ENCODE peak calls at places on chromosomes 16 and 17, in five cellular contexts. V is ovary, W is transverse colon, G is sigmoid colon, P is HCT116. H is an unnamed sample.

GRCh38 chr16:8806272-8806983 is 8.8 kb downstream of the PMM2 start:
- DNase-seq in W (no peak), V (no peak), P (no peak), G (no peak), H (no peak)

GRCh38 chr17:81004336-81005015 is 12.8 kb downstream of the CHMP6 start:
- DNase-seq in G (no peak), W (no peak), V (no peak), P (no peak), H (no peak)

GRCh38 chr17:49557204-49558024 is 18.3 kb upstream of the NXPH3 start:
- DNase-seq in G (peak), W (no peak), V (no peak), P (peak), H (no peak)

GRCh38 chr17:39919087-39919683 is 750 bp upstream of the GSDMB start:
- DNase-seq in V (no peak), G (no peak), P (no peak), W (no peak), H (peak)

GRCh38 chr16:75603241-75603640 is 19.8 kb downstream of the ADAT1 start:
- DNase-seq in G (no peak), V (no peak), P (no peak), W (no peak), H (no peak)

GRCh38 chr17:12627177-12627629 is 38.5 kb upstream of the MYOCD start:
- DNase-seq in W (no peak), G (peak), V (peak), P (no peak), H (no peak)

GRCh38 chr16:50548659-50549560 is 714 bp downstream of the NKD1 start:
- DNase-seq in P (no peak), V (peak), W (no peak), G (peak), H (no peak)

GRCh38 chr16:22089910-22090309 is 2.4 kb upstream of the VWA3A start:
- DNase-seq in V (no peak), G (no peak), P (no peak), W (no peak), H (no peak)

GRCh38 chr16:84228321-84228838 is 11.4 kb downstream of the KCNG4 start:
- DNase-seq in P (peak), G (peak), V (peak), W (peak), H (no peak)

GRCh38 chr17:59451706-59452105 is 113.7 kb upstream of the DHX40 start:
- DNase-seq in V (no peak), P (no peak), W (no peak), G (no peak), H (no peak)

GRCh38 chr16:28107232-28107631 is 43.7 kb upstream of the GSG1L start:
- DNase-seq in W (no peak), G (no peak), P (no peak), V (no peak), H (no peak)

GRCh38 chr16:64969221-64969620 is 152.6 kb downstream of the CDH11 start:
- DNase-seq in P (no peak), W (no peak), V (no peak), G (no peak), H (no peak)

GRCh38 chr17:59381716-59382570 is 50.5 kb downstream of the YPEL2 start:
- DNase-seq in G (peak), W (peak), V (no peak), P (no peak), H (no peak)

GRCh38 chr17:68790481-68790880 is 164.7 kb downstream of the ABCA8 start:
- DNase-seq in V (no peak), P (no peak), G (no peak), W (no peak), H (no peak)

GRCh38 chr17:7997186-7997585 is 5.2 kb upstream of the GUCY2D start:
- DNase-seq in W (peak), V (no peak), G (peak), P (peak), H (no peak)

GRCh38 chr17:79812969-79813825 is 16.3 kb upstream of the CBX8 start:
- DNase-seq in P (no peak), V (no peak), W (peak), G (no peak), H (no peak)

GRCh38 chr17:77231076-77231871 is 90.5 kb downstream of the SEC14L1 start:
- DNase-seq in P (no peak), W (no peak), V (no peak), G (no peak), H (no peak)

GRCh38 chr17:64291268-64291851 is 28.3 kb upstream of the TEX2 start:
- DNase-seq in V (no peak), W (no peak), G (no peak), P (no peak), H (no peak)

GRCh38 chr17:54944796-54945195 is 23.7 kb downstream of the COX11 start:
- DNase-seq in W (no peak), V (no peak), P (no peak), G (no peak), H (no peak)

GRCh38 chr16:8712589-8713361 is 38.4 kb downstream of the ABAT start:
- DNase-seq in W (no peak), P (no peak), V (no peak), G (no peak), H (no peak)

GRCh38 chr17:82301916-82302497 is 15.4 kb downstream of the CD7 start:
- DNase-seq in W (peak), G (peak), V (no peak), P (no peak), H (peak)

GRCh38 chr17:61397086-61397842 is 2.4 kb upstream of the TBX2 start:
- DNase-seq in P (no peak), G (no peak), W (no peak), V (no peak), H (peak)

GRCh38 chr17:39999067-39999466 is 16.2 kb upstream of the CSF3 start:
- DNase-seq in V (no peak), G (no peak), W (no peak), P (no peak), H (no peak)

GRCh38 chr17:65109990-65110680 is 27.0 kb upstream of the RGS9 start:
- DNase-seq in V (no peak), W (no peak), G (peak), P (no peak), H (no peak)

GRCh38 chr16:78211951-78212350 is 112.5 kb downstream of the WWOX start:
- DNase-seq in G (no peak), W (no peak), P (peak), V (no peak), H (no peak)

GRCh38 chr16:69926241-69926640 is 24.9 kb upstream of the CLEC18A start:
- DNase-seq in W (no peak), V (peak), G (no peak), P (no peak), H (no peak)

GRCh38 chr16:86595983-86596605 is 17.7 kb downstream of the FOXL1 start:
- DNase-seq in W (no peak), G (no peak), V (no peak), P (no peak), H (no peak)

DNA sequence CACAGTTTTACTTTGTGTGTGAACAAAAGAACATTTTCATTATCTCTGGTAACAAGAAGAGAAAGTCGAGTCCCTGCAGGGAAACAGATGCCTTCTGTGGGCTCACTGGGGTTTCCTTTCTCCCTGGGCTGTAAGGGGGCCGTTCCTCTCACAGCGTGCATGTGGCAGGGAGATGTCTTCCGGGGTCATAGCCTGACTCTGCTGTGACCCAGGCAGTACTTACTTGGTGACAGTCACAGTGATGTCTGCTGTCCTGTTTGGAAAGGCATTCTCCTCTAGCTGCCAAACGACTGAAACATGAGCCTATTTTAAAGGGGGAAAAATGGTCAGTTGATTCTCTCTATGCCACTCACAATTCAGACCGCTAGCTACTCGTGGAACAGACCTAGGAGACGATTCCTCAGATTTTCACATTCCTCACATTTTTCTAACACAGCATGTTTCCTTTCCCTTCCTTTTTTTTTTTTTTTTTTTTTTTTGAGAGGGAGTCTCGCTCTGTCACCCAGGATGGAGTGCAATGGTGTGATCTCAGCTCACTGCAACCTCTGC is 7.3 kb downstream of the HASPIN start:
- DNase-seq in P (no peak), W (no peak), G (no peak), V (no peak), H (no peak)
- TF ChIP-seq POLR2A in P (no peak), W (no peak), G (no peak), V (no peak), H (no peak)

GRCh38 chr17:30928584-30928983 is 6.8 kb downstream of the ADAP2 start:
- DNase-seq in P (no peak), V (no peak), W (no peak), G (peak), H (no peak)

GRCh38 chr17:30930495-30930894 is 8.8 kb downstream of the ADAP2 start:
- DNase-seq in W (no peak), V (no peak), P (no peak), G (no peak), H (no peak)

GRCh38 chr17:30924341-30924740 is 2.6 kb downstream of the ADAP2 start:
- DNase-seq in V (no peak), G (peak), W (no peak), P (no peak), H (no peak)

GRCh38 chr17:30929081-30929633 is 7.4 kb downstream of the ADAP2 start:
- DNase-seq in V (no peak), G (no peak), P (no peak), W (no peak), H (no peak)

DNA sequence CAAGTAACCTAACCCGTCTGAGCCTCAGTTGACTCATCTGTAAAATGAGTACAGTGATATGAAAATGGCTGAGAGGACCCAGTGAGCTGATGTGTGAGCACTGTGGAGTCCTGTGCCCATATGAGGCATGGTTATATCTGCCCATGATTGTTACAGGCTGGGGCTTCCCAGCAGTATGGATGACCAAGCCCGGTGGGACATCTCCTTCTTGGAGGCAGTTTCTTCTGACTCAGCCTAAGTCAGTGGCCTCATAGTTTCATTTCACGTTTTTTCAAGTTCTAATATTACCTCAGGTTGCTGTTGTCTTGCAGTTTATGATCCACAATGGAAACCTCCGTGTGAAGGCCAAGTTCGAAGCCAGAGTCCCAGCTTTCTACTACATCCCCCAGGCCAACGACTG is 4.8 kb downstream of the ADAP2 start:
- DNase-seq in V (no peak), W (no peak), G (peak), P (no peak), H (peak)
- H3K4me3 ChIP-seq in V (no peak), W (no peak), G (no peak), P (no peak), H (no peak)

DNA sequence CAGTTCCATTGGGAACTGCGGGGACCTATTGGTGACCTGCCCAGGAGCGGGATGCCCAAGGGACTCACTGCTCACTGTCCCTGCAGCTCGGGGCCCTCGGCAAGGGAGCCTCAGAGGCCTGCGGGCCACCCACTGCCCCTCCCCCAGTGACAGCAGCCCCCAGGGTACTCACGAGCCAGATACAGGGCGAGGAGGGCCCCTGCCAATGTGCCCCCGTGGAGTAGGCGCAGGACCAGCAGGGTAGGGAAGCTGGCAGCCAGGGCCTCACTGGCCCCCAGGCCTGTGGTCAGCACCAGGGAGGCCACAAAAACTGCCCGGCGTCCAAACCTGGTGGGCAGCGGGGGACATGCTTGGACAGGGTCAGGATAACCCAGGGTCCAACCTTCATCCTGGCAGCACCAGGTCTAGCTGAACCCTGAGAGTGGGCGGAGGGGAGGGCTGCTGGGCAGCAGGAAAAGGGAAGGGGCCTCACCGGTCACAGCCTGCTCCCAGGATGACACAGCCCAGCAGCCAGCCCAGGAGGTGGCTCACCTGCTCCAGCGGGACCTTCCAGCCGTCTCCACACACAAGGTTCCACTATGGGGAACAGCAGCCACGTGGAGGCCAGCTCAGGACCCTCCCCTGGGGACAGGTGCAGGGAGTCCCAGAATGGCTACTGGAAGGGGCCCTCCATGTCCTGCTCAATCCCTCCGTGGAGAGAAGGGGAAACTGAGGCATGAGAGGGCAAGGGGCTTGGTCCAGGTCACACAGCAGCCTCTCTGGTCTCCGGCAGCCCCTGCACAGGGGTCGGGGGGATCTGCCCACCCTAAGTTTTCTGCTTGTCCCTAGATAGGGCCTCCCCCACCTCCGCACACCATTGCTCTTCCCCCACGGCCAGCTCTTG is 855 bp downstream of the SLC22A31 start:
- DNase-seq in V (no peak), W (no peak), G (no peak), P (no peak), H (no peak)
- TF ChIP-seq CTCF in V (no peak), W (no peak), G (no peak), P (no peak), H (no peak)

GRCh38 chr17:47970725-47971511 is at the start of gene CDK5RAP3:
- DNase-seq in V (peak), G (peak), P (peak), W (peak), H (peak)
- TF ChIP-seq POLR2A in V (peak), G (peak), P (peak), W (peak), H (peak)

DNA sequence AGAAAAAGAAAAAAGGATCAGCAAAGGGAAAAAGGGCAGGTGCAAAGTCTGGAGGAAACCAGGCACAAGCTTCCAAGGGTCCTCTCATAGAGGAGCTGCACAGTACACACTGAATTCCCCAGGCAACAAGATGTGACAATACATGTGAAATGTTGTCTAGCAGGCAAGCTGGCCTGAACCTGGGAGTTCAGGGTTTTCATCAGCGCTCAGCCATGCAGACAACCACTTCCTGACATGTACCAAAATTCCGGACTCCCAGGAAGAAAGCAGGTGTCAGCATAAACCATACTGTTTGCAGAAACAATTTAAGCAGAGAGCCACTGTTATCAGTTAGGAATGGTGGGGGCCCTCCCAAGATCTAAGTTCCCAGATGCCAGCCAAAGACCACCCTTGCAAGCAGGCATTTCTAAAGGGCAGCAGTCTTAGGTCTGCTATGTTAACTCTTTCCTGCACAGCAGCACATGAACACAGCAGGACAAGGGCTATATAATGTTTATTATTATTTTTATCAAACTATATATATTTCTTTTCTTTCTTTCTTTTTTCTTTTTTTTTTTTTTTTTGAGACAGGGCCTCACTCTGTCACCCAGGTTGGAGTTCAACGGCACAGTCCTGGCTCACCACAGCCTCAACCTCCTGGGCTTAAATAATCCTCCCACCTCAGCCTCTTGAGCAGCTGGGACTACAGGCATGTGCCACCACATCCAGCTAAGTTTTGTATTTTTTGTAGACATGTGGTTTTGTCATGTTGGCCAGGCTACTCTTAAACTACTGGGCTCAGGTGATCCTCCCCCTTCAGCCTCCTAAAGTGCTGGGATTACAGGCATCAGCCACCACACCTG is 10.1 kb downstream of the TK2 start:
- DNase-seq in P (no peak), V (no peak), W (no peak), G (no peak), H (no peak)
- H3K4me3 ChIP-seq in P (no peak), V (no peak), W (no peak), G (no peak), H (no peak)

DNA sequence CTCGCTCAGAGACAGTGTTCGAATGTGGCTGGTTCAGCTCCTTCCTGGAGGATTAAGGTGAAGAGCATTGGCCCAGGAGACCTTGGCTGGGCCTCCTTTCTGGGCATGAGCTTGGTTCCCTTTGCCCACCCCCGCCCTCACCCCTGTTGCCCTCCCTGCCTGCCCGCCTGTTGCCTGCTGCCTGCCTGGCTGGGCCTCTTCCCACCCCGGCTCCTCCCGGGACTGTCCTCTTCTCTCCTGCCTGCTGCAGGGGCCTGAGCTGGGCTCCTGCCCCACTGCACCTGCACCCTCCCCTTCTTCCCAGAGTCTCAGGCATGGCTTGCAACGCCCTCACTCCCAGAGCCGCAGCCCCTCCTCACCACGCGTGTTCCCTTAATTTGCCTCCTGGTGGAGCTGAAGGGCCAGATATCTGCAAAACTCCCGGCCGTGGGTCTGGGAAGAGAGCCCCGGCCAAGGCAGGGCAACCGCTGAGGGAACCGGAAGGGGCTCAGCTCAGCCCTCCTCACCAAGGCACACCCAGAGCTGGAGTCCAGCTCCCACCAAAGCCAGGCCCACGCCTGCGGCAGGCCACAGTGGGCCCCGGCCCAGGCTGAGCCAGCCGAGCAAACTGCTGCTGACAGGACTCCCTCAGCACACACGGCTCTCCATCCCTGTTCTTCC is 31.2 kb downstream of the MNT start:
- DNase-seq in P (no peak), V (no peak), G (no peak), W (no peak), H (no peak)
- TF ChIP-seq CTCF in P (no peak), V (no peak), G (no peak), W (no peak), H (no peak)

DNA sequence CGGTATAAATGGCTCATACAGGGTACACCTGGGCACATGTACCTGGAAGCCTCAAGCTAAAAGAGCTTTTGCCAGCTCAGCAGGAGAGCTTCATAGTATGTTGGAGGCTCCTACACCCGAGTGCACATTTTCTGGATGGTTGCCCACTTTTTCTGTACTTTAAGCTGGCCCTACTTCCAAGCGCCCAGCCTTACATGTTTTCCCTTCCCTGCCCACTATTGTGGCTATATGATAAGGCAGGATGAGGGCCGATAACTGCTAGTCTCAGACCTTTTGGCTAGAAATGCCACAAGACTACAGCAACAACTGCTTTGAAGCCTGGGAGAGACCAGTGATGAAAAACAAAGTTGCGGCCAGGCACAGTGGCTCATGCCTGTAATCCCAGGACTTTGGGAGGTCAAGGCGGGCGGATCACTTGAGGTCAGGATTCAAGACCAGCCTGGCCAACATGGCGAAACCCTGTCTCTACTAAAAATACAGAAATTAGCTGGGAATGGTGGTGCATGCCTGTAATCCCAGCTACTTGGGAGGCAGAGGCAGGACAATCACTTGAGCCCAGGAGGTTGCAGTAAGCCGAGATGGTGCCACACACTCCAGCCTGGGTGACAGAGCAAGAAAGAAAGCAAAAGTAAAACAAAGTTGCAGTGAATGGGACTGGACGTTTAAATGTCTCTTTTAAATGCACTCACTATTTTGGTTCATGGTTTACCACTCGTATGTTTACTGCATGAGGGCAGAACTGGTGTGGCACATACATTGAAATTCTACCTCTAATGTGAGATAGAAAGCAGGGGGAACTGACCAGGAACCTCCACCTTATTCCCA is 14.2 kb upstream of the MARCHF10 start:
- DNase-seq in W (no peak), V (no peak), G (no peak), P (no peak), H (no peak)
- TF ChIP-seq POLR2A in W (no peak), V (no peak), G (no peak), P (no peak), H (no peak)

H was measured in Peyer's patch.